ENCODE peak calls at places on chromosome 7, in eight cellular contexts. P, G, O, E, U, A, Q and N are unnamed samples.

GRCh38 chr7:93036807-93037206 is 81.0 kb downstream of the SAMD9 start:
- DNase-seq in P (no peak), G (peak), O (no peak), E (no peak), U (no peak), A (no peak), Q (no peak), N (no peak)

GRCh38 chr7:131231381-131232220 is 96.1 kb upstream of the MKLN1 start:
- DNase-seq in P (peak), G (no peak), O (no peak), E (peak), U (no peak), A (peak), Q (no peak), N (peak)

GRCh38 chr7:32560075-32560474 is 64.8 kb downstream of the AVL9 start:
- DNase-seq in P (no peak), G (no peak), O (no peak), E (no peak), U (no peak), A (no peak), Q (no peak), N (no peak)

GRCh38 chr7:100087055-100087750 is 1.6 kb upstream of the COPS6 start:
- DNase-seq in P (no peak), G (peak), O (no peak), E (peak), U (no peak), A (peak), Q (no peak), N (peak)

GRCh38 chr7:93813514-93813913 is 77.0 kb downstream of the TFPI2 start:
- DNase-seq in P (no peak), G (no peak), O (no peak), E (no peak), U (no peak), A (no peak), Q (no peak), N (no peak)

GRCh38 chr7:118029881-118030422 is 154.0 kb upstream of the LSM8 start:
- DNase-seq in P (no peak), G (no peak), O (no peak), E (no peak), U (no peak), A (no peak), Q (no peak), N (no peak)

GRCh38 chr7:7798510-7798909 is 80.1 kb upstream of the RPA3 start:
- DNase-seq in P (no peak), G (no peak), O (no peak), E (no peak), U (no peak), A (no peak), Q (no peak), N (no peak)

GRCh38 chr7:110637252-110637651 is 453.7 kb upstream of the LRRN3 start:
- DNase-seq in P (no peak), G (no peak), O (no peak), E (no peak), U (no peak), A (no peak), Q (no peak), N (no peak)

GRCh38 chr7:37118029-37118428 is 330.6 kb downstream of the ELMO1 start:
- DNase-seq in P (no peak), G (no peak), O (no peak), E (no peak), U (no peak), A (no peak), Q (no peak), N (no peak)

GRCh38 chr7:114901771-114902170 is 20.1 kb upstream of the MDFIC start:
- DNase-seq in P (no peak), G (peak), O (no peak), E (peak), U (peak), A (peak), Q (no peak), N (peak)

GRCh38 chr7:82131224-82131623 is 312.4 kb downstream of the CACNA2D1 start:
- DNase-seq in P (no peak), G (peak), O (no peak), E (peak), U (no peak), A (no peak), Q (no peak), N (peak)

GRCh38 chr7:19677201-19677600 is 31.6 kb downstream of the POLR1F start:
- DNase-seq in P (no peak), G (no peak), O (no peak), E (peak), U (no peak), A (peak), Q (no peak), N (no peak)

GRCh38 chr7:95055295-95055694 is 147.9 kb downstream of the PPP1R9A start:
- DNase-seq in P (no peak), G (no peak), O (no peak), E (no peak), U (no peak), A (no peak), Q (no peak), N (no peak)

GRCh38 chr7:143901360-143901709 is 641 bp downstream of the TCAF1 start:
- DNase-seq in P (peak), G (no peak), O (no peak), E (peak), U (no peak), A (peak), Q (peak), N (peak)

GRCh38 chr7:55526770-55527169 is 45.5 kb downstream of the VOPP1 start:
- DNase-seq in P (no peak), G (no peak), O (no peak), E (no peak), U (no peak), A (no peak), Q (no peak), N (no peak)

GRCh38 chr7:72028267-72028666 is 383.9 kb downstream of the CALN1 start:
- DNase-seq in P (no peak), G (no peak), O (no peak), E (no peak), U (no peak), A (no peak), Q (no peak), N (no peak)

GRCh38 chr7:25075459-25075858 is 49.6 kb downstream of the CYCS start:
- DNase-seq in P (no peak), G (peak), O (no peak), E (no peak), U (no peak), A (no peak), Q (no peak), N (no peak)

GRCh38 chr7:80478683-80479082 is 33.2 kb downstream of the GNAT3 start:
- DNase-seq in P (no peak), G (peak), O (no peak), E (peak), U (no peak), A (peak), Q (no peak), N (peak)

GRCh38 chr7:156049366-156049765 is 237.1 kb upstream of the SHH start:
- DNase-seq in P (no peak), G (no peak), O (no peak), E (no peak), U (no peak), A (no peak), Q (peak), N (no peak)

GRCh38 chr7:98869374-98870070 is at the start of gene TMEM130:
- DNase-seq in P (no peak), G (no peak), O (no peak), E (peak), U (no peak), A (no peak), Q (peak), N (no peak)

GRCh38 chr7:38369816-38370493 is 96.5 kb upstream of the TARP start:
- DNase-seq in P (peak), G (peak), O (peak), E (peak), U (peak), A (peak), Q (no peak), N (peak)

GRCh38 chr7:67947651-67948050 is 951.0 kb downstream of the TYW1 start:
- DNase-seq in P (no peak), G (no peak), O (no peak), E (no peak), U (no peak), A (peak), Q (no peak), N (no peak)

GRCh38 chr7:109246330-109247077 is 676.8 kb downstream of the DNAJB9 start:
- DNase-seq in P (no peak), G (peak), O (no peak), E (peak), U (peak), A (no peak), Q (no peak), N (peak)

GRCh38 chr7:141262101-141262819 is 188.4 kb downstream of the TMEM178B start:
- DNase-seq in P (no peak), G (no peak), O (no peak), E (peak), U (no peak), A (no peak), Q (no peak), N (no peak)

GRCh38 chr7:4052126-4052525 is 630.0 kb upstream of the FOXK1 start:
- DNase-seq in P (no peak), G (no peak), O (no peak), E (no peak), U (no peak), A (no peak), Q (no peak), N (no peak)

GRCh38 chr7:101804087-101804631 is 13.3 kb upstream of the CUX1 start:
- DNase-seq in P (no peak), G (peak), O (no peak), E (no peak), U (no peak), A (no peak), Q (no peak), N (no peak)

GRCh38 chr7:27179503-27180430 is 5.3 kb downstream of the HOXA11 start:
- DNase-seq in P (peak), G (peak), O (no peak), E (peak), U (peak), A (peak), Q (peak), N (peak)

GRCh38 chr7:150988230-150989226 is 2.3 kb upstream of the NOS3 start:
- DNase-seq in P (peak), G (no peak), O (no peak), E (peak), U (no peak), A (peak), Q (no peak), N (peak)

GRCh38 chr7:46933596-46933995 is 648.3 kb downstream of the TNS3 start:
- DNase-seq in P (no peak), G (peak), O (no peak), E (peak), U (no peak), A (peak), Q (no peak), N (peak)

GRCh38 chr7:15989194-15989593 is 302.7 kb upstream of the MEOX2 start:
- DNase-seq in P (no peak), G (no peak), O (no peak), E (no peak), U (no peak), A (no peak), Q (no peak), N (no peak)

GRCh38 chr7:73341877-73342276 is 13.9 kb downstream of the FKBP6 start:
- DNase-seq in P (no peak), G (peak), O (no peak), E (peak), U (no peak), A (peak), Q (no peak), N (peak)

GRCh38 chr7:101863598-101863997 is 46.2 kb downstream of the CUX1 start:
- DNase-seq in P (no peak), G (no peak), O (no peak), E (no peak), U (no peak), A (no peak), Q (no peak), N (no peak)

GRCh38 chr7:66100408-66101050 is 14.1 kb upstream of the CRCP start:
- DNase-seq in P (no peak), G (no peak), O (no peak), E (no peak), U (no peak), A (no peak), Q (no peak), N (no peak)

GRCh38 chr7:66099551-66100407 is 14.9 kb upstream of the CRCP start:
- DNase-seq in P (peak), G (peak), O (peak), E (peak), U (peak), A (peak), Q (no peak), N (peak)

GRCh38 chr7:66095010-66095409 is 19.4 kb downstream of the ASL start:
- DNase-seq in P (no peak), G (no peak), O (no peak), E (no peak), U (no peak), A (no peak), Q (no peak), N (no peak)

DNA sequence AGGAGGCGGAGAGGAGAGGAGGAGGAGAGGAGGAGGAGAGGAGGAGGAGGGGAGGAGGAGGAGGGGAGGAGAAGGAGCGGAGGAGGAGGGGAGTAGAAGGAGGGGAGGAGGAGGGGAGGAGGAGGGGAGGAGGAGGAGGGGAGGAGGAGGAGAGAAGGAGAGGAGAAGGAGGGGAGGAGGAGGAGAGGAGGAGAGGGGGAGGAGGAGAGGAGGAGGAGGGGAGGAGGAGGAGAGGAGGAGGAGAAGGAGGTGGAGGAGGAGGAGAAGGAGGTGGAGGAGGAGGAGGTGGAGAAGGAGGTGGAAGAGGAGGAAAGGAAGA is 15.5 kb upstream of the CRCP start:
- DNase-seq in P (no peak), G (no peak), O (no peak), E (peak), U (no peak), A (peak), Q (no peak), N (peak)
- H3K4me3 ChIP-seq in P (no peak), G (no peak), O (peak), E (peak), U (no peak), A (no peak), Q (no peak), N (no peak)

GRCh38 chr7:18320971-18321567 is 174.5 kb upstream of the HDAC9 start:
- DNase-seq in P (no peak), G (peak), O (no peak), E (peak), U (no peak), A (peak), Q (no peak), N (peak)
- TF ChIP-seq CTCF in P (peak), G (peak), O (no peak), E (peak), U (peak), A (peak), Q (peak), N (peak)

DNA sequence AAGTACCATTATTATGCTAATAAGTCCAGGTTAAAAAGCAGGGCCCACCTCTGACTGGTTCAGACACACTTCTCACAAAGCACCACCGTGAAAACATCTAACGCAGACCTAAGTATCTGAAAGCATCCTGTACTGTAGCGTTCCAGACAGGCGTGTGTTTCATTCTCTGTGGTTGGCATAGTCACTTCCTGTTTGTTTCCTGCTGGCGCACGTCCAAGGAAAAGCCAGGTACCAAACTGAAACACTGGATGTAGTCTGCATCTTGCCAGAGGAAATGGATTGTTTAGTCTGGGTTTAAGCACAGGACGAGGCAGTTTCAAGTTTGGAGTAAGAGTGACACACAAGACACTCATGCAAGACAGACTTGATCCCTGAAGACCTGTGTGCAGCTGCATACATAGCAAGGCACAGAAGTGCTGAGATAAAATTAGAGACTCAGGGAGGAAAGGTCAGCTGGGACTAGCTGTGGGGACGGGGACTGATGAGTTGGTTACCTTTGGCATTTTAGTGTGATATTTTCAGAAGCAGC is 23.3 kb downstream of the BPGM start:
- DNase-seq in P (peak), G (peak), O (no peak), E (peak), U (peak), A (peak), Q (no peak), N (peak)
- H3K4me3 ChIP-seq in P (no peak), G (no peak), O (no peak), E (no peak), U (no peak), A (no peak), Q (no peak), N (no peak)

DNA sequence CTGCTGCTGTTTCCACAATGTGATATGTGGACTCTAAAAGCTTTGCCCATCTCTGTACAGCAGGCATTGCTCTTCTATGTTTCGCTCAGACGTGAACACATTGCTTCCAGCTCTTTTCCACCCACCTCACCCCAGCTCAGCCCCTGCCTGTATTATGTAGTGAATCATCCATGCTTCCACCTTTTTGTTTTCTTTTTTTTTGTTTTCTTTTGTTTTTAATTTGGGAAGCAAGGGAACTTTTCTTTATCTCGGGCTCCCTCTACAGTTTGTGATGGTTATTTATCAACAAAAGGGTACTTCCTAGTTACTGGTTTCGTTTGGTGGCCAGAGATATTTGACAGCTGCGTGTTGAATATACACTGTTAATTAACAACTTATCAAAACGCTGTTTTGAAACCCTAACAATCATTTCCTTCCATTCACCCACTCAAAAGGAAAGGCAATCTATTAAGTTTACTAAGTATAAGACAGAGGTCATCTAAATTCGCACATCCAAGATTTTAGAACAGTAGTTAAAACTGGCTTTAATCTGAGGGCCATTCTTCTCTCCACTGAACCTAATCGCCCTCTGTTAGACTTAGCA is 127.9 kb upstream of the STK17A start:
- DNase-seq in P (no peak), G (peak), O (no peak), E (peak), U (no peak), A (peak), Q (no peak), N (peak)
- TF ChIP-seq CTCF in P (peak), G (peak), O (no peak), E (peak), U (peak), A (peak), Q (no peak), N (peak)

GRCh38 chr7:103626776-103627175 is 180.8 kb upstream of the SLC26A5 start:
- DNase-seq in P (no peak), G (no peak), O (no peak), E (peak), U (no peak), A (no peak), Q (no peak), N (no peak)
- H3K4me3 ChIP-seq in P (no peak), G (no peak), O (no peak), E (no peak), U (no peak), A (no peak), Q (no peak), N (no peak)

GRCh38 chr7:105738133-105738532 is 138.3 kb downstream of the ATXN7L1 start:
- DNase-seq in P (no peak), G (no peak), O (no peak), E (no peak), U (no peak), A (no peak), Q (no peak), N (no peak)
- TF ChIP-seq CTCF in P (no peak), G (no peak), O (no peak), E (peak), U (no peak), A (no peak), Q (no peak), N (peak)

DNA sequence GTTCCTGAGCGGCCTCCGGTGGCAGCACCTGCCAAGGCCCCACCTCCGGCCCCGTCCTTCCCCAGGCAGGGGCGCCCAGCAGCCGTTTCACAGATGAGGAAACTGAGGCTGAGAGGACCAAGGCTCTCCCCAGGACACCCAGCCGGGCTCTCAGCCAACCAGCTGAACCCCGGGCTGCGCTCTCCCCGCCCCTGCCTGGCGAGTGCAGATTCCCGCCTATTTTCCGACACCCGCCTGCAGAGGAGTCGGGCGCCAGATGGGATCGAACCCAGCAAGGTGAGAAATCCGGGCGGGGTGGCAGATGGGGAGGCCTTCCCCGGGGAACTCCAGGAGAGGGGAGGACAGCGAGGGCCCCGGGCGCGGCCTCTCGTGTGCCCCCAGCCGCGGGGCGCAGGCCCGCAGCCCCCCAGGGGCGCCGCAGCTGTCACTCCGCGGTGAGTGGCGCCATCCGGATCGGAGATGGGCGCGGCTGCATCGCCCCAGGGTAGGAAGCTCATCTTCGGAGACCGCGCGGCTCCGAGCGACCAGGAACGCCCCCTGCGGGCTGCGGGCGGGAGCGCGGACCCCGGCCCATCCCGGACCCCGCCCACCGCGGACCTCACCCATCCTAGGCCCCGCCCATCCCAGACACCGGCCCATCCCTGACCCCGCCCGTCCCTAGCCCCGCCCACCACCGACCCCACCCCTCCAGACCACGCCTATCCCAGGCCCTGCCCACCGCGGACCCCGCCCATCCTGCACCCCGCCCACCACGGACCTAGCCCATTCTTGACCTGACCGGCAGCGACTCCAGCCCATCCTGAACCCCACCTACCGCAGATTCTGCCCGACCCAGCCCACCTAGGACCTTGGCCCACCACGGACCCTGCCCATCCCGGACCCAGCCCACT is 90.3 kb downstream of the MICALL2 start:
- DNase-seq in P (no peak), G (no peak), O (no peak), E (no peak), U (peak), A (no peak), Q (peak), N (no peak)
- H3K4me3 ChIP-seq in P (no peak), G (no peak), O (peak), E (no peak), U (no peak), A (peak), Q (no peak), N (no peak)

GRCh38 chr7:23533160-23533559 is 1.4 kb upstream of the TRA2A start:
- DNase-seq in P (no peak), G (no peak), O (no peak), E (no peak), U (no peak), A (no peak), Q (no peak), N (no peak)
- TF ChIP-seq CTCF in P (no peak), G (no peak), O (no peak), E (no peak), U (no peak), A (no peak), Q (no peak), N (no peak)